ENCODE peak calls at places on chromosomes 7 and 10, in six cellular contexts. One of them, this sample, is unnamed. For H3K4me1 and H3K36me3, the result is how much of the 10 kb centered on the place peaks cover.

GRCh38 chr10:120969219-120969645 is 118.1 kb downstream of the WDR11 start:
- DNase-seq in CD8-positive, alpha-beta T cell: no peak
- DNase-seq in left ventricle myocardium inferior: no peak
- DNase-seq in Karpas-422: peak
- DNase-seq in hepatocyte: no peak
- DNase-seq in cardiac muscle cell: peak
- DNase-seq in this sample: no peak

GRCh38 chr7:150820148-150820547 is 19.6 kb downstream of the TMEM176A start:
- DNase-seq in CD8-positive, alpha-beta T cell: no peak
- DNase-seq in left ventricle myocardium inferior: no peak
- DNase-seq in Karpas-422: no peak
- DNase-seq in hepatocyte: no peak
- DNase-seq in cardiac muscle cell: no peak
- DNase-seq in this sample: no peak

GRCh38 chr7:52959878-52960660 is 75.4 kb upstream of the POM121L12 start:
- DNase-seq in CD8-positive, alpha-beta T cell: no peak
- DNase-seq in left ventricle myocardium inferior: no peak
- DNase-seq in Karpas-422: no peak
- DNase-seq in hepatocyte: no peak
- DNase-seq in cardiac muscle cell: no peak
- DNase-seq in this sample: no peak

GRCh38 chr7:99127636-99128035 is 16.3 kb downstream of the SMURF1 start:
- DNase-seq in CD8-positive, alpha-beta T cell: no peak
- DNase-seq in left ventricle myocardium inferior: no peak
- DNase-seq in Karpas-422: no peak
- DNase-seq in hepatocyte: no peak
- DNase-seq in cardiac muscle cell: no peak
- DNase-seq in this sample: no peak

GRCh38 chr7:87886875-87887274 is 10.6 kb downstream of the DBF4 start:
- DNase-seq in CD8-positive, alpha-beta T cell: no peak
- DNase-seq in left ventricle myocardium inferior: no peak
- DNase-seq in Karpas-422: peak
- DNase-seq in hepatocyte: peak
- DNase-seq in cardiac muscle cell: peak
- DNase-seq in this sample: no peak

GRCh38 chr7:11557627-11558026 is 274.4 kb downstream of the THSD7A start:
- DNase-seq in CD8-positive, alpha-beta T cell: no peak
- DNase-seq in left ventricle myocardium inferior: no peak
- DNase-seq in Karpas-422: peak
- DNase-seq in hepatocyte: peak
- DNase-seq in cardiac muscle cell: peak
- DNase-seq in this sample: no peak

GRCh38 chr7:91850455-91850854 is 30.0 kb downstream of the MTERF1 start:
- DNase-seq in CD8-positive, alpha-beta T cell: no peak
- DNase-seq in left ventricle myocardium inferior: no peak
- DNase-seq in Karpas-422: no peak
- DNase-seq in hepatocyte: no peak
- DNase-seq in cardiac muscle cell: peak
- DNase-seq in this sample: no peak

GRCh38 chr10:63886281-63887025 is 365.3 kb downstream of the REEP3 start:
- DNase-seq in CD8-positive, alpha-beta T cell: no peak
- DNase-seq in left ventricle myocardium inferior: no peak
- DNase-seq in Karpas-422: no peak
- DNase-seq in hepatocyte: no peak
- DNase-seq in cardiac muscle cell: no peak
- DNase-seq in this sample: no peak

GRCh38 chr7:26078437-26079362 is 73.3 kb upstream of the NFE2L3 start:
- DNase-seq in CD8-positive, alpha-beta T cell: peak
- DNase-seq in left ventricle myocardium inferior: peak
- DNase-seq in Karpas-422: peak
- DNase-seq in hepatocyte: peak
- DNase-seq in cardiac muscle cell: peak
- DNase-seq in this sample: peak

GRCh38 chr10:78472542-78472890 is 438.9 kb downstream of the RPS24 start:
- DNase-seq in CD8-positive, alpha-beta T cell: no peak
- DNase-seq in left ventricle myocardium inferior: no peak
- DNase-seq in Karpas-422: no peak
- DNase-seq in hepatocyte: no peak
- DNase-seq in cardiac muscle cell: no peak
- DNase-seq in this sample: no peak

GRCh38 chr10:7205656-7206055 is 205.2 kb downstream of the SFMBT2 start:
- DNase-seq in CD8-positive, alpha-beta T cell: no peak
- DNase-seq in left ventricle myocardium inferior: no peak
- DNase-seq in Karpas-422: no peak
- DNase-seq in hepatocyte: no peak
- DNase-seq in cardiac muscle cell: no peak
- DNase-seq in this sample: no peak

GRCh38 chr10:1473874-1474273 is 263.5 kb downstream of the ADARB2 start:
- DNase-seq in CD8-positive, alpha-beta T cell: no peak
- DNase-seq in left ventricle myocardium inferior: no peak
- DNase-seq in Karpas-422: no peak
- DNase-seq in hepatocyte: no peak
- DNase-seq in cardiac muscle cell: no peak
- DNase-seq in this sample: no peak

GRCh38 chr7:104980969-104981670 is 32.9 kb upstream of the KMT2E start:
- DNase-seq in CD8-positive, alpha-beta T cell: no peak
- DNase-seq in left ventricle myocardium inferior: no peak
- DNase-seq in Karpas-422: peak
- DNase-seq in hepatocyte: peak
- DNase-seq in cardiac muscle cell: peak
- DNase-seq in this sample: no peak

GRCh38 chr7:2610466-2610865 is 21.3 kb upstream of the TTYH3 start:
- DNase-seq in CD8-positive, alpha-beta T cell: no peak
- DNase-seq in left ventricle myocardium inferior: no peak
- DNase-seq in Karpas-422: no peak
- DNase-seq in hepatocyte: no peak
- DNase-seq in cardiac muscle cell: no peak
- DNase-seq in this sample: no peak

DNA sequence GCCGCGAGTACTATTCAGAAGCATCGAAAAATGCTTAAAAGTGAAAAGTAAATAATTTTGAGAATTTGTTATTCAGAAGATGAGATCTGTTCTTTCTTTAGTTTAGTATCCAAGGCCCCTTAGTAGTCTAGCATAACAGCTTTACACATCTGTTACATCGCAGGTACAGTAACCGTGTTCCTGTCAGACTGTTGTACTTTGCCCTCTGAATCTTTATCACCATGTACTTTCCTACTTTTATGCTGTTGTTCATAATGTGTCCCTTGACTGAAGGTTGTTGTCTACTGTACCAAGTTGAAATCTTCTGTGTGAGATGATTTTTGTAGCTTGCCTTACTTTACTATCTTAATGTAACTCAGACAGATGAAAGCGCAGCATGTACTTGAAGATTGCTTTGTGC is 38.3 kb downstream of the WAC start:
- DNase-seq in CD8-positive, alpha-beta T cell: no peak
- DNase-seq in left ventricle myocardium inferior: no peak
- DNase-seq in Karpas-422: no peak
- DNase-seq in hepatocyte: no peak
- DNase-seq in cardiac muscle cell: no peak
- DNase-seq in this sample: no peak
- H3K4me1 ChIP-seq in CD8-positive, alpha-beta T cell: half or more
- H3K4me1 ChIP-seq in left ventricle myocardium inferior: half or more
- H3K4me1 ChIP-seq in Karpas-422: under half
- H3K4me1 ChIP-seq in hepatocyte: under half
- H3K4me1 ChIP-seq in cardiac muscle cell: half or more
- H3K4me1 ChIP-seq in this sample: under half

GRCh38 chr7:81664304-81664703 is 105.5 kb downstream of the HGF start:
- DNase-seq in CD8-positive, alpha-beta T cell: no peak
- DNase-seq in left ventricle myocardium inferior: no peak
- DNase-seq in Karpas-422: no peak
- DNase-seq in hepatocyte: no peak
- DNase-seq in cardiac muscle cell: no peak
- DNase-seq in this sample: no peak
- H3K36me3 ChIP-seq in CD8-positive, alpha-beta T cell: under half
- H3K36me3 ChIP-seq in left ventricle myocardium inferior: under half
- H3K36me3 ChIP-seq in Karpas-422: under half
- H3K36me3 ChIP-seq in hepatocyte: under half
- H3K36me3 ChIP-seq in cardiac muscle cell: under half
- H3K36me3 ChIP-seq in this sample: under half

GRCh38 chr7:158063850-158064610 is 523.6 kb downstream of the PTPRN2 start:
- DNase-seq in CD8-positive, alpha-beta T cell: no peak
- DNase-seq in left ventricle myocardium inferior: no peak
- DNase-seq in Karpas-422: no peak
- DNase-seq in hepatocyte: no peak
- DNase-seq in cardiac muscle cell: no peak
- DNase-seq in this sample: no peak

GRCh38 chr7:158060216-158060615 is 527.4 kb downstream of the PTPRN2 start:
- DNase-seq in CD8-positive, alpha-beta T cell: no peak
- DNase-seq in left ventricle myocardium inferior: no peak
- DNase-seq in Karpas-422: no peak
- DNase-seq in hepatocyte: no peak
- DNase-seq in cardiac muscle cell: no peak
- DNase-seq in this sample: peak

GRCh38 chr7:158062661-158063060 is 525.0 kb downstream of the PTPRN2 start:
- DNase-seq in CD8-positive, alpha-beta T cell: no peak
- DNase-seq in left ventricle myocardium inferior: no peak
- DNase-seq in Karpas-422: no peak
- DNase-seq in hepatocyte: no peak
- DNase-seq in cardiac muscle cell: no peak
- DNase-seq in this sample: no peak

GRCh38 chr7:158061884-158062656 is 525.6 kb downstream of the PTPRN2 start:
- DNase-seq in CD8-positive, alpha-beta T cell: no peak
- DNase-seq in left ventricle myocardium inferior: no peak
- DNase-seq in Karpas-422: no peak
- DNase-seq in hepatocyte: no peak
- DNase-seq in cardiac muscle cell: no peak
- DNase-seq in this sample: peak

DNA sequence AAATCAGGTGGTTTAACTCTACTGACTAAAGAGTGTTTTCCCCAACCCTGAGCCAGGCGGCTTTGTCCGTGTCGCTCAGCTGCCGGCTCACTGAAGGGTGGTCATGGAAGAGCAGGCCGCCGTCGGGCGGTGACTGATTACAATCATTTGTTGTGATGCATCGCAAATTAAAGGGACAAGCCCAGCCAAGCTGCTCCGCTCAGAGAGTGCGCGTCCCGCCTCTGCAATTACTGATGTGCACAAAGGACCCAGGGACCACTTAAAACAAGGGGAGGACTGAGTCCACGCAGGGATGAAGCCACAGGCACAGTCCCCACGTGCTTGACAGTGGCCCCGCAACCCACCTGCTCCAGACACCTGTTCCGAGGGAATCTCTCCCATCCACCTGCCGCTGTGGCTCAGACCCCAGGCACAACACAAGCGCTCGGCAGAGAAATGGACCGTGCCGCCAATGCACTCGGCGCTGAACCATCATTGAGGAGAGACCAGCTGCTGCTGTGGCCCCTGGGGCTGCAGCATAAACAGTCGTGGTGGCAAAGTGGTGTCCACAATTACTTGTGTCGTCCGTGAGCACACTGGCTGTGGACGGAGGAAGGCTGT is 526.5 kb downstream of the PTPRN2 start:
- DNase-seq in CD8-positive, alpha-beta T cell: no peak
- DNase-seq in left ventricle myocardium inferior: no peak
- DNase-seq in Karpas-422: no peak
- DNase-seq in hepatocyte: no peak
- DNase-seq in cardiac muscle cell: no peak
- DNase-seq in this sample: peak
- H3K4me1 ChIP-seq in CD8-positive, alpha-beta T cell: under half
- H3K4me1 ChIP-seq in left ventricle myocardium inferior: under half
- H3K4me1 ChIP-seq in Karpas-422: under half
- H3K4me1 ChIP-seq in hepatocyte: under half
- H3K4me1 ChIP-seq in cardiac muscle cell: under half
- H3K4me1 ChIP-seq in this sample: under half

GRCh38 chr10:94889123-94889522 is 49.3 kb upstream of the CYP2C9 start:
- DNase-seq in CD8-positive, alpha-beta T cell: no peak
- DNase-seq in left ventricle myocardium inferior: no peak
- DNase-seq in Karpas-422: no peak
- DNase-seq in hepatocyte: no peak
- DNase-seq in cardiac muscle cell: no peak
- DNase-seq in this sample: no peak
- H3K36me3 ChIP-seq in CD8-positive, alpha-beta T cell: under half
- H3K36me3 ChIP-seq in left ventricle myocardium inferior: under half
- H3K36me3 ChIP-seq in Karpas-422: under half
- H3K36me3 ChIP-seq in hepatocyte: under half
- H3K36me3 ChIP-seq in cardiac muscle cell: under half
- H3K36me3 ChIP-seq in this sample: under half

GRCh38 chr10:49516216-49516970 is 22.5 kb downstream of the ERCC6 start:
- DNase-seq in CD8-positive, alpha-beta T cell: no peak
- DNase-seq in left ventricle myocardium inferior: no peak
- DNase-seq in Karpas-422: no peak
- DNase-seq in hepatocyte: no peak
- DNase-seq in cardiac muscle cell: no peak
- DNase-seq in this sample: no peak
- H3K4me1 ChIP-seq in CD8-positive, alpha-beta T cell: under half
- H3K4me1 ChIP-seq in left ventricle myocardium inferior: under half
- H3K4me1 ChIP-seq in Karpas-422: under half
- H3K4me1 ChIP-seq in hepatocyte: under half
- H3K4me1 ChIP-seq in cardiac muscle cell: under half
- H3K4me1 ChIP-seq in this sample: under half

DNA sequence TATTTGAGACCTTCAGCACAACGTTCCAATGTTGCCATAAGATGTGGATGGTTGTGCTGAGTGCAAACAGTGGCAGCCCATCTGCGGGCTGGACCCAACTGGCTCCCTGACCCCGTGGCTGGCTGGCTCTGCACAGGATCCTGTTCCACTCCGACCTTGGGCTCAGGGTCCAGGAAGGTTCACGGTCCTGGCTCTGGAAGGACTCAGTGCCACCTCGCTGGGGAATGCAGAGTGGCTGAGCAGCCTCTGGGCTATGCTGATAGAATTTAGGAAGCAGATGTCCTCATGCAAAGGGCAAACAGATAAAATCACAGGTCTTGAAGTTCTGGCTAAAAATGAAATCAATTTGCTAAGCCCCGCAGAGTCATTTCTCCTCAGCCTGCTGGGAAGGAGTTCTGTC is 171.6 kb downstream of the PIP4K2A start:
- DNase-seq in CD8-positive, alpha-beta T cell: no peak
- DNase-seq in left ventricle myocardium inferior: no peak
- DNase-seq in Karpas-422: no peak
- DNase-seq in hepatocyte: no peak
- DNase-seq in cardiac muscle cell: no peak
- DNase-seq in this sample: no peak
- H3K36me3 ChIP-seq in CD8-positive, alpha-beta T cell: half or more
- H3K36me3 ChIP-seq in left ventricle myocardium inferior: half or more
- H3K36me3 ChIP-seq in Karpas-422: under half
- H3K36me3 ChIP-seq in hepatocyte: under half
- H3K36me3 ChIP-seq in cardiac muscle cell: under half
- H3K36me3 ChIP-seq in this sample: under half

DNA sequence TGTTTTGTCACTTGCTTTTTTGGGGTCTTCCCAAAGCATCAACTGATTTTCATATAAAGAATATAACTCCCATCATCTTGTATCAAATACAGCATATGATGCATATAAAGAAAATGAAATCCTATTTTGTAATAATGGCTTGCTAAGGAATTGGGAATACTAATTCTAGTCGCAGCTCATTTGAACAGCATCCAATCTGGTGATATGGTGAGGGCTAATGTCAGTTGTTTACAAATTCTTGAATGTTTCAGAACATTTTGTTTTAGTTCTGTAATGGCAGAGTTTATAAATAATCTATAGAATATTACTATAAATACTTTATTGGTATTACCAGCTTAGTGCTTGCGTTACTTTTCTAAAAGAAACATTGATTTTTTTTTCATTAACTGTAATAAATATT is 8.9 kb downstream of the PALS2 start:
- DNase-seq in CD8-positive, alpha-beta T cell: no peak
- DNase-seq in left ventricle myocardium inferior: no peak
- DNase-seq in Karpas-422: no peak
- DNase-seq in hepatocyte: no peak
- DNase-seq in cardiac muscle cell: no peak
- DNase-seq in this sample: no peak
- H3K4me1 ChIP-seq in CD8-positive, alpha-beta T cell: under half
- H3K4me1 ChIP-seq in left ventricle myocardium inferior: under half
- H3K4me1 ChIP-seq in Karpas-422: under half
- H3K4me1 ChIP-seq in hepatocyte: under half
- H3K4me1 ChIP-seq in cardiac muscle cell: under half
- H3K4me1 ChIP-seq in this sample: under half

This sample was measured in kidney.